ENCODE peak calls at places on chromosomes 3 and 15, in nine cellular contexts. N, U, T, A, K, G, X, H and P are unnamed samples.

GRCh38 chr3:101193957-101194356 is 126.4 kb downstream of the IMPG2 start:
- DNase-seq in N (no peak), U (no peak), T (no peak), A (no peak), K (no peak), G (no peak), X (no peak), H (no peak), P (no peak)

GRCh38 chr15:62870216-62870615 is 172.3 kb upstream of the TPM1 start:
- DNase-seq in N (no peak), U (no peak), T (no peak), A (no peak), K (no peak), G (no peak), X (no peak), H (no peak), P (no peak)

GRCh38 chr3:184289426-184289938 is 9.6 kb upstream of the PSMD2 start:
- DNase-seq in N (no peak), U (peak), T (peak), A (peak), K (peak), G (peak), X (peak), H (peak), P (peak)

GRCh38 chr3:150105886-150106612 is 135.4 kb upstream of the PFN2 start:
- DNase-seq in N (no peak), U (no peak), T (no peak), A (no peak), K (no peak), G (no peak), X (no peak), H (no peak), P (no peak)

GRCh38 chr15:77542491-77543001 is 90.2 kb downstream of the LINGO1 start:
- DNase-seq in N (no peak), U (no peak), T (no peak), A (no peak), K (no peak), G (no peak), X (no peak), H (peak), P (no peak)

GRCh38 chr15:74817370-74817737 is 4.7 kb downstream of the LMAN1L start:
- DNase-seq in N (peak), U (no peak), T (no peak), A (peak), K (no peak), G (no peak), X (no peak), H (peak), P (no peak)

GRCh38 chr3:44883213-44883955 is 9.0 kb downstream of the TGM4 start:
- DNase-seq in N (no peak), U (no peak), T (no peak), A (no peak), K (no peak), G (no peak), X (no peak), H (no peak), P (no peak)

GRCh38 chr15:61824291-61824690 is 236.0 kb downstream of the VPS13C start:
- DNase-seq in N (no peak), U (no peak), T (no peak), A (no peak), K (no peak), G (no peak), X (no peak), H (no peak), P (no peak)

GRCh38 chr15:26630857-26631256 is 142.0 kb downstream of the GABRB3 start:
- DNase-seq in N (no peak), U (no peak), T (no peak), A (no peak), K (no peak), G (no peak), X (no peak), H (no peak), P (no peak)

GRCh38 chr3:183300996-183301562 is 48.0 kb downstream of the B3GNT5 start:
- DNase-seq in N (no peak), U (no peak), T (no peak), A (no peak), K (no peak), G (no peak), X (peak), H (no peak), P (no peak)

GRCh38 chr3:58237940-58238681 is 519 bp downstream of the ABHD6 start:
- DNase-seq in N (peak), U (peak), T (peak), A (peak), K (no peak), G (peak), X (peak), H (peak), P (no peak)

GRCh38 chr3:167895684-167896083 is 160.2 kb downstream of the SERPINI1 start:
- DNase-seq in N (no peak), U (no peak), T (peak), A (no peak), K (peak), G (no peak), X (no peak), H (peak), P (no peak)

GRCh38 chr3:50132421-50133282 is 22.5 kb upstream of the SEMA3F start:
- DNase-seq in N (no peak), U (no peak), T (no peak), A (no peak), K (no peak), G (no peak), X (no peak), H (peak), P (no peak)

GRCh38 chr15:66253643-66254363 is at the start of gene MEGF11:
- DNase-seq in N (no peak), U (no peak), T (no peak), A (no peak), K (no peak), G (no peak), X (peak), H (peak), P (no peak)

GRCh38 chr15:75061272-75061671 is 37.9 kb downstream of the PPCDC start:
- DNase-seq in N (no peak), U (no peak), T (no peak), A (peak), K (no peak), G (no peak), X (peak), H (peak), P (no peak)

GRCh38 chr3:147392083-147392916 is 14.0 kb downstream of the ZIC4 start:
- DNase-seq in N (no peak), U (no peak), T (peak), A (no peak), K (no peak), G (no peak), X (no peak), H (peak), P (no peak)

GRCh38 chr3:147393261-147393964 is 12.9 kb downstream of the ZIC4 start:
- DNase-seq in N (no peak), U (no peak), T (no peak), A (no peak), K (no peak), G (no peak), X (no peak), H (peak), P (no peak)

GRCh38 chr3:147390589-147391569 is 15.5 kb downstream of the ZIC4 start:
- DNase-seq in N (no peak), U (no peak), T (no peak), A (no peak), K (no peak), G (no peak), X (no peak), H (peak), P (no peak)

GRCh38 chr3:147389265-147390175 is 16.8 kb downstream of the ZIC4 start:
- DNase-seq in N (no peak), U (no peak), T (no peak), A (no peak), K (no peak), G (no peak), X (no peak), H (no peak), P (no peak)

GRCh38 chr3:147391726-147392082 is 14.6 kb downstream of the ZIC4 start:
- DNase-seq in N (no peak), U (no peak), T (no peak), A (no peak), K (no peak), G (no peak), X (no peak), H (no peak), P (no peak)
- H3K4me3 ChIP-seq in N (peak), U (no peak), T (peak), A (no peak), K (peak), G (no peak), X (no peak), H (peak), P (no peak)

GRCh38 chr3:115626006-115626409 is 2.7 kb downstream of the GAP43 start:
- DNase-seq in N (no peak), U (no peak), T (no peak), A (no peak), K (no peak), G (no peak), X (no peak), H (no peak), P (no peak)

GRCh38 chr3:115623414-115623868 is at the start of gene GAP43:
- DNase-seq in N (peak), U (peak), T (no peak), A (no peak), K (peak), G (no peak), X (peak), H (peak), P (no peak)

GRCh38 chr3:115624898-115625297 is 1.6 kb downstream of the GAP43 start:
- DNase-seq in N (no peak), U (no peak), T (no peak), A (no peak), K (no peak), G (no peak), X (no peak), H (no peak), P (no peak)

GRCh38 chr3:115626711-115627110 is 3.4 kb downstream of the GAP43 start:
- DNase-seq in N (no peak), U (no peak), T (no peak), A (no peak), K (no peak), G (no peak), X (no peak), H (no peak), P (no peak)

DNA sequence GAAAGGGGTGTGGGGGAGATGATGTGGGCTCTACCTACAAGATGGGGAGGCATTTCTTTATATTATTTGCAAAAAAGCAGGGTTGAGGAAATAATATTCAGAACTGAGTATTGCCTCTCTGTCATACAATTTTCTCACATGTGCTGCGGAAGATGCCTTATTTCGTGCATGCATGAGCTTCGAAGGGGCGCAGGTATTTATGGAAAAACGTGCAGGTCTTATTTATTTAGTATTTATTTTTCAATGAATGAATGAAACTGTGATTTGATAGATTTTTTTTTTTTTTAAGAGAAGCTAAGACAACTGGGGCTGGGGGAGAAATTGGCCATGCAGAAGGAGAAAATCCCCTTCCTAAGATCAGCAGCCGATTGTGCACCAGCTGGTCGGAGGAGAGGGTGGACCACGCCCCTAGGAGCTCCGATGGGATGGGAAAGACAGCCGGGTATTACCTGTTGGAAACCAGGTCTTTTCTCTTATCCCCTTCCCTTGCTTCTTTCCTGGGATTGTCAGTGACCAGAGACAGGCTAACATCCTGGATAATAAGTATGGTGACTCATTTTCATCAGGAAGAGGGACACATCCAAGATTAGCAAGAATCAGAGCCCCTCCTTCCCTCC is 827 bp downstream of the GAP43 start:
- DNase-seq in N (no peak), U (no peak), T (no peak), A (no peak), K (no peak), G (no peak), X (no peak), H (peak), P (no peak)
- H3K4me3 ChIP-seq in N (peak), U (no peak), T (peak), A (no peak), K (peak), G (no peak), X (peak), H (peak), P (no peak)

DNA sequence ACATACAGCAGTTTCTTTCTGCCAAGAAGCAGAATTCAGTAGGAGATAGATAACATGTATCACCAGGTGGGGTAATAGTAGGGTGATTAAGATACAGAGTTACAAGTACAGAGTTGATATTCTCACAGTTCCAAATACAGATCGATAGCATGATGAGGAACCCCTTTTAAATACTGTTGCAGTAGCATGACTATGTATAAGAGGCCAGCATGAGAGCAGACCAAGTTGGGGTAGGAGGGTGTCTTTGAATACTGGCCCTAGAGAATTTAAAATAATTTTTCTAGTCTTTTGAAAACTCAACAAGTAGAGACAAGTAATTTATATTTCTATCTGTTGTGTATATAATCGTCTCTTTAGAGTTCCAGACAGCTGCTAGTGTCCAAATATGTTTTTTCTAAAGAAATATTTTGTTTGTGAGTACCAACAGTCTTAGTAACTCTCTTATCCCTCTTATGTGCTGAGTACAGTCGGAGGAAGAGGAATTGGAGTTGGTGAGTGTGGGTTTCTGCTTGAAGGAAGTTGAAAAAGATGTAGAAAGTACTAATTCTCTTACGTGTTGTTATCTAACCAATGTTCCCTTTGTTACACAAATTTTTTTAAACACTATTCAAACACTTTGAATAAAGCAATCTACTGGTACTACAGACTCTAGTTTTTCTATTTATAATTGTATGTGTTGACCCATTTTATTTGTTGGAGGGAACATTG is 30.2 kb downstream of the LYSMD4 start:
- DNase-seq in N (no peak), U (no peak), T (no peak), A (no peak), K (no peak), G (no peak), X (no peak), H (no peak), P (no peak)
- H3K4me3 ChIP-seq in N (no peak), U (no peak), T (no peak), A (no peak), K (no peak), G (no peak), X (no peak), H (no peak), P (no peak)

GRCh38 chr3:170350515-170351413 is 6.8 kb upstream of the SKIL start:
- DNase-seq in N (no peak), U (no peak), T (no peak), A (no peak), K (no peak), G (no peak), X (no peak), H (no peak), P (no peak)
- H3K4me3 ChIP-seq in N (no peak), U (no peak), T (no peak), A (no peak), K (no peak), G (no peak), X (no peak), H (no peak), P (no peak)

GRCh38 chr3:71066849-71067261 is 516.7 kb downstream of the FOXP1 start:
- DNase-seq in N (peak), U (no peak), T (no peak), A (no peak), K (no peak), G (no peak), X (peak), H (peak), P (no peak)

GRCh38 chr3:71065764-71066013 is 517.8 kb downstream of the FOXP1 start:
- DNase-seq in N (no peak), U (no peak), T (no peak), A (no peak), K (no peak), G (no peak), X (no peak), H (no peak), P (no peak)

GRCh38 chr3:71064976-71065763 is 518.4 kb downstream of the FOXP1 start:
- DNase-seq in N (peak), U (peak), T (peak), A (peak), K (no peak), G (peak), X (peak), H (peak), P (peak)

GRCh38 chr3:71067977-71068376 is 515.6 kb downstream of the FOXP1 start:
- DNase-seq in N (no peak), U (no peak), T (no peak), A (no peak), K (no peak), G (no peak), X (no peak), H (no peak), P (no peak)

GRCh38 chr3:71066356-71066755 is 517.2 kb downstream of the FOXP1 start:
- DNase-seq in N (no peak), U (no peak), T (no peak), A (peak), K (no peak), G (no peak), X (no peak), H (peak), P (no peak)
- H3K4me3 ChIP-seq in N (peak), U (peak), T (no peak), A (peak), K (no peak), G (peak), X (peak), H (peak), P (peak)

GRCh38 chr3:158097141-158097540 is 9.1 kb downstream of the SHOX2 start:
- DNase-seq in N (no peak), U (no peak), T (no peak), A (no peak), K (no peak), G (no peak), X (no peak), H (no peak), P (no peak)
- H3K4me3 ChIP-seq in N (no peak), U (no peak), T (no peak), A (no peak), K (no peak), G (no peak), X (no peak), H (peak), P (no peak)

DNA sequence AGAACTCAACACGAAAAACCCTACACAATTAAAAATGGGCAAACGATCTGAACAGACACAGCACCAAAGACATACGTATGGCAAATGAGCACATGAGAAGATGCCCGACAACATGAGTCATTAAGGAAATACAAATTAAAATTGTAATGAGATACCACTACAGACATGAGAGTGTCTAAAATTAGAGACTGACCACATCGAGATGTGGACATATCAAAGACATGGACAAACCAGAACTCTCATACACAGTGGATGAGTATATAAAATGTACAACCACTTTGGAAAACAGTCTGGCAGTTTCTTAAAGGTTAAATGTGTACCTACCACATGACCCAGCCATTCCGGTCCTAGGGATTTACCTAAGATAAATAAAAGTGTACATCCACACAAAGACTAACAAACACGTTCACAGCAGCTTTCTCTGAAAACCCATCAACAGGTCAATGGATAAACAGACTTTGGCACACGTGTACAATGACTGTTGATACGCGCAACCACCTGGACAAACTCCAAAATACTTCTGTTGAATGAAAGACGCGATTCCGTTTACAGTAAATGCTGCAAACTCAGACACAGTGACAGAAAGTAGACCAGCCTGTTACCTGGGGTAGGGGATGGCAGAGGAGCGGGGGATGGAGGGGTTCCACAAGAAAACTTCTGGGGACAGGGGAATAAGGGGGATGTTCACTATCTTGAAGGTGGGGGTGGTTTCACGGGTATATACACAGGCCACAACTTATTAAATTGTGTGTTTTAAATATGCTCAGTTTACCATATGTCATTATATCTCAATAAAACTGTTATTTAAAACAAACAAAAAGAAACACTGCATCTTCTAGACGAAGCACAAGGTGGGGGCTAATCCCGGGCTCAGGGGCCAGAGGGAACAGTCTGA is 2.1 kb downstream of the TNK2 start:
- DNase-seq in N (no peak), U (no peak), T (no peak), A (no peak), K (no peak), G (no peak), X (peak), H (no peak), P (no peak)
- H3K4me3 ChIP-seq in N (peak), U (peak), T (no peak), A (peak), K (no peak), G (peak), X (peak), H (no peak), P (peak)